ENCODE peak calls at places on chromosomes 5 and 9, in four cellular contexts. One of them, this sample, is unnamed.

GRCh38 chr9:129365196-129365595 is 187.1 kb upstream of the IER5L start:
- DNase-seq in tibial artery: no peak
- DNase-seq in fibroblast of mammary gland: no peak
- DNase-seq in central memory CD4-positive, alpha-beta T cell: no peak
- DNase-seq in this sample: no peak

GRCh38 chr5:148697177-148697820 is 43.0 kb upstream of the HTR4 start:
- DNase-seq in fibroblast of mammary gland: peak
- DNase-seq in tibial artery: no peak
- DNase-seq in central memory CD4-positive, alpha-beta T cell: no peak
- DNase-seq in this sample: no peak

GRCh38 chr5:136053336-136054121 is 24.7 kb downstream of the TGFBI start:
- DNase-seq in fibroblast of mammary gland: peak
- DNase-seq in tibial artery: peak
- DNase-seq in central memory CD4-positive, alpha-beta T cell: no peak
- DNase-seq in this sample: peak

GRCh38 chr5:139299477-139299876 is 5.9 kb downstream of the MATR3 start:
- DNase-seq in central memory CD4-positive, alpha-beta T cell: no peak
- DNase-seq in tibial artery: no peak
- DNase-seq in fibroblast of mammary gland: no peak
- DNase-seq in this sample: no peak

GRCh38 chr9:38141751-38142150 is 72.7 kb upstream of the SHB start:
- DNase-seq in fibroblast of mammary gland: peak
- DNase-seq in central memory CD4-positive, alpha-beta T cell: no peak
- DNase-seq in tibial artery: no peak
- DNase-seq in this sample: peak

GRCh38 chr9:89179535-89179919 is 909 bp upstream of the SHC3 start:
- DNase-seq in central memory CD4-positive, alpha-beta T cell: no peak
- DNase-seq in tibial artery: no peak
- DNase-seq in fibroblast of mammary gland: peak
- DNase-seq in this sample: peak

GRCh38 chr9:99833735-99834134 is 12.1 kb downstream of the NR4A3 start:
- DNase-seq in fibroblast of mammary gland: no peak
- DNase-seq in tibial artery: no peak
- DNase-seq in central memory CD4-positive, alpha-beta T cell: no peak
- DNase-seq in this sample: no peak

GRCh38 chr9:95055851-95056551 is 261.5 kb downstream of the FANCC start:
- DNase-seq in tibial artery: no peak
- DNase-seq in central memory CD4-positive, alpha-beta T cell: no peak
- DNase-seq in fibroblast of mammary gland: peak
- DNase-seq in this sample: no peak

GRCh38 chr5:174560861-174561260 is 163.5 kb upstream of the MSX2 start:
- DNase-seq in tibial artery: no peak
- DNase-seq in fibroblast of mammary gland: no peak
- DNase-seq in central memory CD4-positive, alpha-beta T cell: no peak
- DNase-seq in this sample: no peak

GRCh38 chr9:136354592-136355085 is 8.9 kb downstream of the DNLZ start:
- DNase-seq in central memory CD4-positive, alpha-beta T cell: no peak
- DNase-seq in tibial artery: no peak
- DNase-seq in fibroblast of mammary gland: no peak
- DNase-seq in this sample: no peak